ENCODE peak calls at places on chromosomes 11 and 22, in eight cellular contexts. One of them, this sample, is unnamed.

GRCh38 chr11:5600374-5600851 is 4.0 kb downstream of the TRIM6 start:
- DNase-seq in left ventricle myocardium inferior: peak; percentile 41
- DNase-seq in heart right ventricle: peak; percentile 63
- DNase-seq in A673: peak; percentile 76
- DNase-seq in cardiac muscle cell: peak; percentile 93
- DNase-seq in CD4-positive, alpha-beta T cell: peak; percentile 60
- DNase-seq in IMR-90: peak; percentile 90
- DNase-seq in PC-3: peak; percentile 72
- DNase-seq in this sample: peak; percentile 82

GRCh38 chr11:76153609-76153949 is 52.7 kb downstream of the WNT11 start:
- DNase-seq in A673: no peak
- DNase-seq in IMR-90: peak; percentile 40
- DNase-seq in CD4-positive, alpha-beta T cell: no peak
- DNase-seq in PC-3: peak; percentile 88
- DNase-seq in cardiac muscle cell: peak; percentile 49
- DNase-seq in heart right ventricle: no peak
- DNase-seq in left ventricle myocardium inferior: no peak
- DNase-seq in this sample: no peak

GRCh38 chr11:66063900-66064299 is 6.2 kb upstream of the PACS1 start:
- DNase-seq in IMR-90: no peak
- DNase-seq in heart right ventricle: no peak
- DNase-seq in PC-3: no peak
- DNase-seq in left ventricle myocardium inferior: no peak
- DNase-seq in A673: no peak
- DNase-seq in CD4-positive, alpha-beta T cell: no peak
- DNase-seq in cardiac muscle cell: no peak
- DNase-seq in this sample: no peak

GRCh38 chr11:2224254-2224653 is 46.1 kb downstream of the ASCL2 start:
- DNase-seq in PC-3: no peak
- DNase-seq in cardiac muscle cell: no peak
- DNase-seq in left ventricle myocardium inferior: no peak
- DNase-seq in CD4-positive, alpha-beta T cell: no peak
- DNase-seq in A673: no peak
- DNase-seq in IMR-90: no peak
- DNase-seq in heart right ventricle: no peak
- DNase-seq in this sample: no peak

GRCh38 chr11:1513326-1514296 is 27.0 kb upstream of the MOB2 start:
- DNase-seq in IMR-90: no peak
- DNase-seq in left ventricle myocardium inferior: peak; percentile 12
- DNase-seq in cardiac muscle cell: no peak
- DNase-seq in A673: no peak
- DNase-seq in CD4-positive, alpha-beta T cell: no peak
- DNase-seq in PC-3: no peak
- DNase-seq in heart right ventricle: no peak
- DNase-seq in this sample: no peak

GRCh38 chr11:104965735-104966134 is 2.6 kb downstream of the CASP4 start:
- DNase-seq in cardiac muscle cell: no peak
- DNase-seq in left ventricle myocardium inferior: no peak
- DNase-seq in A673: no peak
- DNase-seq in PC-3: peak; percentile 26
- DNase-seq in CD4-positive, alpha-beta T cell: no peak
- DNase-seq in heart right ventricle: no peak
- DNase-seq in IMR-90: no peak
- DNase-seq in this sample: no peak

GRCh38 chr22:31836010-31836409 is 82.2 kb downstream of the DEPDC5 start:
- DNase-seq in A673: no peak
- DNase-seq in cardiac muscle cell: no peak
- DNase-seq in heart right ventricle: no peak
- DNase-seq in CD4-positive, alpha-beta T cell: no peak
- DNase-seq in PC-3: no peak
- DNase-seq in IMR-90: no peak
- DNase-seq in left ventricle myocardium inferior: no peak
- DNase-seq in this sample: no peak

GRCh38 chr11:17750013-17750816 is 15.6 kb downstream of the KCNC1 start:
- DNase-seq in A673: no peak
- DNase-seq in IMR-90: no peak
- DNase-seq in cardiac muscle cell: no peak
- DNase-seq in PC-3: no peak
- DNase-seq in CD4-positive, alpha-beta T cell: no peak
- DNase-seq in heart right ventricle: no peak
- DNase-seq in left ventricle myocardium inferior: no peak
- DNase-seq in this sample: peak; percentile 44

GRCh38 chr11:68503281-68503687 is 42.7 kb downstream of the PPP6R3 start:
- DNase-seq in PC-3: no peak
- DNase-seq in CD4-positive, alpha-beta T cell: no peak
- DNase-seq in IMR-90: peak; percentile 36
- DNase-seq in left ventricle myocardium inferior: no peak
- DNase-seq in A673: no peak
- DNase-seq in cardiac muscle cell: peak; percentile 47
- DNase-seq in heart right ventricle: peak; percentile 21
- DNase-seq in this sample: no peak

GRCh38 chr11:77865805-77866204 is 44.9 kb downstream of the AAMDC start:
- DNase-seq in IMR-90: peak; percentile 32
- DNase-seq in A673: peak; percentile 21
- DNase-seq in cardiac muscle cell: peak; percentile 31
- DNase-seq in CD4-positive, alpha-beta T cell: no peak
- DNase-seq in heart right ventricle: no peak
- DNase-seq in PC-3: no peak
- DNase-seq in left ventricle myocardium inferior: no peak
- DNase-seq in this sample: no peak

GRCh38 chr11:77065878-77066228 is 918 bp upstream of the CAPN5 start:
- DNase-seq in cardiac muscle cell: peak; percentile 86
- DNase-seq in heart right ventricle: peak; percentile 41
- DNase-seq in CD4-positive, alpha-beta T cell: no peak
- DNase-seq in A673: peak; percentile 71
- DNase-seq in PC-3: no peak
- DNase-seq in left ventricle myocardium inferior: peak; percentile 41
- DNase-seq in IMR-90: peak; percentile 59
- DNase-seq in this sample: peak; percentile 72

GRCh38 chr11:80197155-80197554 is 756.3 kb upstream of the TENM4 start:
- DNase-seq in left ventricle myocardium inferior: no peak
- DNase-seq in CD4-positive, alpha-beta T cell: no peak
- DNase-seq in IMR-90: no peak
- DNase-seq in PC-3: peak; percentile 80
- DNase-seq in heart right ventricle: no peak
- DNase-seq in cardiac muscle cell: no peak
- DNase-seq in A673: no peak
- DNase-seq in this sample: no peak

GRCh38 chr11:76713499-76713898 is 43.0 kb upstream of the LRRC32 start:
- DNase-seq in A673: no peak
- DNase-seq in heart right ventricle: no peak
- DNase-seq in cardiac muscle cell: no peak
- DNase-seq in IMR-90: no peak
- DNase-seq in PC-3: no peak
- DNase-seq in left ventricle myocardium inferior: no peak
- DNase-seq in CD4-positive, alpha-beta T cell: no peak
- DNase-seq in this sample: no peak

GRCh38 chr11:89583580-89583979 is 92.4 kb upstream of the NOX4 start:
- DNase-seq in left ventricle myocardium inferior: no peak
- DNase-seq in A673: no peak
- DNase-seq in IMR-90: no peak
- DNase-seq in CD4-positive, alpha-beta T cell: no peak
- DNase-seq in heart right ventricle: no peak
- DNase-seq in cardiac muscle cell: no peak
- DNase-seq in PC-3: no peak
- DNase-seq in this sample: no peak

GRCh38 chr22:46649176-46650077 is 29.2 kb downstream of the GRAMD4 start:
- DNase-seq in PC-3: peak; percentile 86
- DNase-seq in A673: no peak
- DNase-seq in CD4-positive, alpha-beta T cell: no peak
- DNase-seq in cardiac muscle cell: peak; percentile 78
- DNase-seq in heart right ventricle: peak; percentile 72
- DNase-seq in IMR-90: peak; percentile 71
- DNase-seq in left ventricle myocardium inferior: peak; percentile 63
- DNase-seq in this sample: no peak

GRCh38 chr22:30328466-30329049 is 1.8 kb upstream of the TBC1D10A start:
- DNase-seq in IMR-90: no peak
- DNase-seq in CD4-positive, alpha-beta T cell: no peak
- DNase-seq in PC-3: no peak
- DNase-seq in heart right ventricle: no peak
- DNase-seq in cardiac muscle cell: no peak
- DNase-seq in A673: no peak
- DNase-seq in left ventricle myocardium inferior: no peak
- DNase-seq in this sample: no peak

GRCh38 chr11:18397921-18398320 is 3.6 kb downstream of the LDHA start:
- DNase-seq in IMR-90: no peak
- DNase-seq in left ventricle myocardium inferior: no peak
- DNase-seq in PC-3: no peak
- DNase-seq in heart right ventricle: no peak
- DNase-seq in A673: no peak
- DNase-seq in cardiac muscle cell: no peak
- DNase-seq in CD4-positive, alpha-beta T cell: no peak
- DNase-seq in this sample: no peak

GRCh38 chr11:115194798-115195101 is 309.5 kb downstream of the CADM1 start:
- DNase-seq in left ventricle myocardium inferior: no peak
- DNase-seq in PC-3: no peak
- DNase-seq in IMR-90: peak; percentile 76
- DNase-seq in heart right ventricle: no peak
- DNase-seq in cardiac muscle cell: no peak
- DNase-seq in CD4-positive, alpha-beta T cell: no peak
- DNase-seq in A673: no peak
- DNase-seq in this sample: no peak

GRCh38 chr11:61473370-61474025 is 35.1 kb upstream of the LRRC10B start:
- DNase-seq in cardiac muscle cell: peak; percentile 32
- DNase-seq in CD4-positive, alpha-beta T cell: no peak
- DNase-seq in heart right ventricle: no peak
- DNase-seq in A673: no peak
- DNase-seq in PC-3: no peak
- DNase-seq in IMR-90: peak; percentile 28
- DNase-seq in left ventricle myocardium inferior: no peak
- DNase-seq in this sample: no peak

GRCh38 chr22:38017272-38017920 is 33.0 kb upstream of the SOX10 start:
- DNase-seq in IMR-90: peak; percentile 52
- DNase-seq in left ventricle myocardium inferior: peak; percentile 87
- DNase-seq in PC-3: no peak
- DNase-seq in cardiac muscle cell: peak; percentile 78
- DNase-seq in heart right ventricle: peak; percentile 83
- DNase-seq in A673: peak; percentile 37
- DNase-seq in CD4-positive, alpha-beta T cell: no peak
- DNase-seq in this sample: peak; percentile 90

GRCh38 chr22:47175151-47175760 is 412.8 kb downstream of the TBC1D22A start:
- DNase-seq in heart right ventricle: no peak
- DNase-seq in cardiac muscle cell: peak; percentile 86
- DNase-seq in left ventricle myocardium inferior: no peak
- DNase-seq in IMR-90: peak; percentile 88
- DNase-seq in A673: no peak
- DNase-seq in CD4-positive, alpha-beta T cell: no peak
- DNase-seq in PC-3: no peak
- DNase-seq in this sample: peak; percentile 57

GRCh38 chr11:89613916-89614315 is 96.2 kb upstream of the TRIM77 start:
- DNase-seq in CD4-positive, alpha-beta T cell: no peak
- DNase-seq in IMR-90: no peak
- DNase-seq in left ventricle myocardium inferior: no peak
- DNase-seq in PC-3: no peak
- DNase-seq in heart right ventricle: no peak
- DNase-seq in A673: no peak
- DNase-seq in cardiac muscle cell: no peak
- DNase-seq in this sample: no peak

GRCh38 chr11:111528557-111528956 is 12.0 kb upstream of the LAYN start:
- DNase-seq in A673: peak; percentile 40
- DNase-seq in left ventricle myocardium inferior: no peak
- DNase-seq in CD4-positive, alpha-beta T cell: no peak
- DNase-seq in PC-3: peak; percentile 26
- DNase-seq in heart right ventricle: no peak
- DNase-seq in IMR-90: peak; percentile 24
- DNase-seq in cardiac muscle cell: no peak
- DNase-seq in this sample: no peak
- TF ChIP-seq CTCF in A673: peak; percentile 42
- TF ChIP-seq CTCF in left ventricle myocardium inferior: no peak
- TF ChIP-seq CTCF in CD4-positive, alpha-beta T cell: no peak
- TF ChIP-seq CTCF in PC-3: peak; percentile 56
- TF ChIP-seq CTCF in heart right ventricle: no peak
- TF ChIP-seq CTCF in IMR-90: no peak
- TF ChIP-seq CTCF in cardiac muscle cell: no peak
- TF ChIP-seq CTCF in this sample: no peak

GRCh38 chr11:64250875-64251721 is at the start of gene PLCB3:
- DNase-seq in IMR-90: no peak
- DNase-seq in PC-3: peak; percentile 74
- DNase-seq in cardiac muscle cell: peak; percentile 58
- DNase-seq in left ventricle myocardium inferior: peak; percentile 52
- DNase-seq in heart right ventricle: peak; percentile 40
- DNase-seq in CD4-positive, alpha-beta T cell: peak; percentile 77
- DNase-seq in A673: peak; percentile 74
- DNase-seq in this sample: peak; percentile 82
- H3K27ac ChIP-seq in IMR-90: peak within 1 kb of the TSS; percentile 88
- H3K27ac ChIP-seq in PC-3: no peak within 1 kb of the TSS
- H3K27ac ChIP-seq in cardiac muscle cell: no peak within 1 kb of the TSS
- H3K27ac ChIP-seq in left ventricle myocardium inferior: peak within 1 kb of the TSS; percentile 84
- H3K27ac ChIP-seq in heart right ventricle: peak within 1 kb of the TSS; percentile 11
- H3K27ac ChIP-seq in CD4-positive, alpha-beta T cell: no peak within 1 kb of the TSS
- H3K27ac ChIP-seq in A673: peak within 1 kb of the TSS; percentile 68
- H3K27ac ChIP-seq in this sample: peak within 1 kb of the TSS; percentile 72

GRCh38 chr11:46383404-46383758 is 1.9 kb downstream of the MDK start:
- DNase-seq in A673: no peak
- DNase-seq in heart right ventricle: no peak
- DNase-seq in CD4-positive, alpha-beta T cell: no peak
- DNase-seq in left ventricle myocardium inferior: no peak
- DNase-seq in IMR-90: no peak
- DNase-seq in PC-3: no peak
- DNase-seq in cardiac muscle cell: no peak
- DNase-seq in this sample: no peak
- TF ChIP-seq CTCF in A673: no peak
- TF ChIP-seq CTCF in heart right ventricle: no peak
- TF ChIP-seq CTCF in CD4-positive, alpha-beta T cell: no peak
- TF ChIP-seq CTCF in left ventricle myocardium inferior: no peak
- TF ChIP-seq CTCF in IMR-90: no peak
- TF ChIP-seq CTCF in PC-3: no peak
- TF ChIP-seq CTCF in cardiac muscle cell: no peak
- TF ChIP-seq CTCF in this sample: no peak

GRCh38 chr22:20464096-20464614 is 26.5 kb upstream of the SCARF2 start:
- DNase-seq in cardiac muscle cell: no peak
- DNase-seq in CD4-positive, alpha-beta T cell: peak; percentile 67
- DNase-seq in A673: no peak
- DNase-seq in PC-3: no peak
- DNase-seq in left ventricle myocardium inferior: no peak
- DNase-seq in IMR-90: no peak
- DNase-seq in heart right ventricle: no peak
- DNase-seq in this sample: peak; percentile 46
- H3K27ac ChIP-seq in cardiac muscle cell: no peak overlapping the region
- H3K27ac ChIP-seq in CD4-positive, alpha-beta T cell: peak overlapping the region; percentile 82
- H3K27ac ChIP-seq in A673: no peak overlapping the region
- H3K27ac ChIP-seq in PC-3: no peak overlapping the region
- H3K27ac ChIP-seq in left ventricle myocardium inferior: peak overlapping the region; percentile 5
- H3K27ac ChIP-seq in IMR-90: no peak overlapping the region
- H3K27ac ChIP-seq in heart right ventricle: no peak overlapping the region
- H3K27ac ChIP-seq in this sample: peak overlapping the region; percentile 73